ENCODE peak calls at places on chromosomes 5 and 9, in four cellular contexts. One of them, this sample, is unnamed.

GRCh38 chr9:4973246-4973645 is 11.8 kb upstream of the JAK2 start:
- DNase-seq in myocyte: peak; percentile 33
- DNase-seq in NCI-H1092 treated with DMSO at 0.1 percent for 48 hours: no peak
- DNase-seq in right lobe of liver: no peak
- DNase-seq in this sample: no peak

GRCh38 chr9:94757158-94757557 is 30.7 kb downstream of the AOPEP start:
- DNase-seq in right lobe of liver: no peak
- DNase-seq in myocyte: peak; percentile 76
- DNase-seq in NCI-H1092 treated with DMSO at 0.1 percent for 48 hours: no peak
- DNase-seq in this sample: no peak

GRCh38 chr5:150301901-150302300 is 804 bp downstream of the ARSI start:
- DNase-seq in right lobe of liver: no peak
- DNase-seq in NCI-H1092 treated with DMSO at 0.1 percent for 48 hours: no peak
- DNase-seq in myocyte: no peak
- DNase-seq in this sample: no peak

GRCh38 chr5:172319708-172320441 is 36.3 kb upstream of the UBTD2 start:
- DNase-seq in myocyte: no peak
- DNase-seq in right lobe of liver: no peak
- DNase-seq in NCI-H1092 treated with DMSO at 0.1 percent for 48 hours: no peak
- DNase-seq in this sample: no peak

GRCh38 chr5:82467006-82467561 is 188.9 kb upstream of the RPS23 start:
- DNase-seq in NCI-H1092 treated with DMSO at 0.1 percent for 48 hours: no peak
- DNase-seq in right lobe of liver: no peak
- DNase-seq in myocyte: peak; percentile 15
- DNase-seq in this sample: no peak

GRCh38 chr5:56851258-56851941 is 36.1 kb downstream of the MAP3K1 start:
- DNase-seq in myocyte: no peak
- DNase-seq in right lobe of liver: no peak
- DNase-seq in NCI-H1092 treated with DMSO at 0.1 percent for 48 hours: no peak
- DNase-seq in this sample: no peak

GRCh38 chr5:172616730-172617129 is 24.3 kb upstream of the NEURL1B start:
- DNase-seq in right lobe of liver: peak; percentile 44
- DNase-seq in myocyte: no peak
- DNase-seq in NCI-H1092 treated with DMSO at 0.1 percent for 48 hours: no peak
- DNase-seq in this sample: no peak

GRCh38 chr5:16666861-16667481 is 50.2 kb upstream of the RETREG1 start:
- DNase-seq in myocyte: peak; percentile 51
- DNase-seq in right lobe of liver: peak; percentile 69
- DNase-seq in NCI-H1092 treated with DMSO at 0.1 percent for 48 hours: peak; percentile 9
- DNase-seq in this sample: peak; percentile 39

GRCh38 chr5:68478306-68479091 is 262.9 kb downstream of the PIK3R1 start:
- DNase-seq in NCI-H1092 treated with DMSO at 0.1 percent for 48 hours: no peak
- DNase-seq in myocyte: peak; percentile 51
- DNase-seq in right lobe of liver: no peak
- DNase-seq in this sample: no peak

GRCh38 chr5:29307498-29307897 is 1886.0 kb upstream of the CDH6 start:
- DNase-seq in NCI-H1092 treated with DMSO at 0.1 percent for 48 hours: no peak
- DNase-seq in right lobe of liver: no peak
- DNase-seq in myocyte: no peak
- DNase-seq in this sample: no peak

GRCh38 chr5:1768283-1769000 is 31.2 kb downstream of the MRPL36 start:
- DNase-seq in myocyte: no peak
- DNase-seq in right lobe of liver: no peak
- DNase-seq in NCI-H1092 treated with DMSO at 0.1 percent for 48 hours: no peak
- DNase-seq in this sample: no peak

GRCh38 chr5:115579747-115580173 is 22.5 kb downstream of the TICAM2 start:
- DNase-seq in NCI-H1092 treated with DMSO at 0.1 percent for 48 hours: no peak
- DNase-seq in myocyte: peak; percentile 47
- DNase-seq in right lobe of liver: no peak
- DNase-seq in this sample: no peak

GRCh38 chr9:92369075-92369474 is 35.3 kb downstream of the OGN start:
- DNase-seq in NCI-H1092 treated with DMSO at 0.1 percent for 48 hours: no peak
- DNase-seq in myocyte: no peak
- DNase-seq in right lobe of liver: no peak
- DNase-seq in this sample: no peak

GRCh38 chr5:6775595-6775994 is 62.4 kb downstream of the TENT4A start:
- DNase-seq in myocyte: no peak
- DNase-seq in right lobe of liver: no peak
- DNase-seq in NCI-H1092 treated with DMSO at 0.1 percent for 48 hours: no peak
- DNase-seq in this sample: no peak

GRCh38 chr9:70030156-70030555 is 13.5 kb upstream of the MAMDC2 start:
- DNase-seq in NCI-H1092 treated with DMSO at 0.1 percent for 48 hours: no peak
- DNase-seq in right lobe of liver: no peak
- DNase-seq in myocyte: no peak
- DNase-seq in this sample: no peak

GRCh38 chr9:35102465-35102768 is 514 bp downstream of the STOML2 start:
- DNase-seq in right lobe of liver: no peak
- DNase-seq in myocyte: no peak
- DNase-seq in NCI-H1092 treated with DMSO at 0.1 percent for 48 hours: no peak
- DNase-seq in this sample: no peak

GRCh38 chr5:132057498-132058255 is 2.8 kb upstream of the IL3 start:
- DNase-seq in NCI-H1092 treated with DMSO at 0.1 percent for 48 hours: no peak
- DNase-seq in right lobe of liver: peak; percentile 27
- DNase-seq in myocyte: no peak
- DNase-seq in this sample: no peak

GRCh38 chr5:6201626-6202025 is 176.7 kb downstream of the MED10 start:
- DNase-seq in right lobe of liver: no peak
- DNase-seq in NCI-H1092 treated with DMSO at 0.1 percent for 48 hours: no peak
- DNase-seq in myocyte: no peak
- DNase-seq in this sample: no peak

GRCh38 chr9:14030350-14030823 is 283.6 kb downstream of the NFIB start:
- DNase-seq in NCI-H1092 treated with DMSO at 0.1 percent for 48 hours: peak; percentile 28
- DNase-seq in right lobe of liver: no peak
- DNase-seq in myocyte: peak; percentile 73
- DNase-seq in this sample: no peak

GRCh38 chr9:112757300-112757883 is 6.8 kb downstream of the SNX30 start:
- DNase-seq in NCI-H1092 treated with DMSO at 0.1 percent for 48 hours: no peak
- DNase-seq in myocyte: peak; percentile 18
- DNase-seq in right lobe of liver: no peak
- DNase-seq in this sample: no peak